ENCODE peak calls at places on chromosomes 4 and X, in four cellular contexts. N is amniotic stem cell; X is activated CD4-positive, alpha-beta T cell treated with anti-CD3 and anti-CD28 coated beads, Interleukin-2, amount 10 ng/mL, durations not matched to agents 7 days and 5 days; V is progenitor cell of endocrine pancreas. Z is an unnamed sample.

GRCh38 chrX:41045960-41046567 is 39.2 kb upstream of the USP9X start:
- DNase-seq in N (no peak), X (no peak), V (no peak), Z (no peak)

GRCh38 chr4:153207561-153207960 is 3.3 kb downstream of the TRIM2 start:
- DNase-seq in N (no peak), X (no peak), V (no peak), Z (no peak)

GRCh38 chr4:3415471-3416141 is 26.2 kb upstream of the HGFAC start:
- DNase-seq in N (no peak), X (no peak), V (no peak), Z (no peak)

GRCh38 chr4:5051210-5051691 is at the start of gene STK32B:
- DNase-seq in N (peak), X (peak), V (peak), Z (no peak)

GRCh38 chr4:107978716-107979451 is 10.8 kb upstream of the HADH start:
- DNase-seq in N (no peak), X (no peak), V (no peak), Z (no peak)

GRCh38 chr4:186617921-186618320 is 62.6 kb upstream of the MTNR1A start:
- DNase-seq in N (no peak), X (no peak), V (no peak), Z (no peak)

GRCh38 chr4:140718240-140718639 is 37.9 kb downstream of the TBC1D9 start:
- DNase-seq in N (no peak), X (no peak), V (no peak), Z (no peak)

GRCh38 chr4:825063-825968 is 613 bp downstream of the CPLX1 start:
- DNase-seq in N (no peak), X (peak), V (no peak), Z (no peak)

GRCh38 chrX:136588060-136588459 is 56.0 kb downstream of the VGLL1 start:
- DNase-seq in N (no peak), X (no peak), V (no peak), Z (no peak)

GRCh38 chr4:81688085-81688484 is 216.4 kb upstream of the RASGEF1B start:
- DNase-seq in N (no peak), X (no peak), V (no peak), Z (no peak)

GRCh38 chrX:9033989-9034388 is at the start of gene FAM9B:
- DNase-seq in N (no peak), X (no peak), V (no peak), Z (no peak)

GRCh38 chr4:152468408-152468807 is 67.5 kb downstream of the FBXW7 start:
- DNase-seq in N (no peak), X (no peak), V (no peak), Z (no peak)